ENCODE peak calls at places on chromosomes 5 and 9, in five cellular contexts. E, N, Y, H and U are unnamed samples.

GRCh38 chr5:139215176-139215975 is 17.2 kb upstream of the SIL1 start:
- DNase-seq in N (no peak), E (no peak), H (no peak), Y (no peak), U (no peak)

GRCh38 chr9:121725008-121725795 is 73.8 kb downstream of the DAB2IP start:
- DNase-seq in E (peak; percentile 73), H (no peak), Y (peak; percentile 90), N (no peak), U (no peak)

GRCh38 chr9:107710552-107710951 is 221.0 kb upstream of the KLF4 start:
- DNase-seq in Y (no peak), E (no peak), N (no peak), H (no peak), U (no peak)

GRCh38 chr5:177440211-177440989 is 6.2 kb upstream of the PRR7 start:
- DNase-seq in N (no peak), E (peak; percentile 45), Y (no peak), H (no peak), U (no peak)

GRCh38 chr5:153402550-153402949 is 87.9 kb upstream of the GRIA1 start:
- DNase-seq in Y (no peak), E (no peak), N (no peak), H (no peak), U (no peak)

GRCh38 chr5:10513501-10514442 is 50.1 kb upstream of the ANKRD33B start:
- DNase-seq in Y (no peak), N (no peak), E (no peak), H (no peak), U (no peak)

GRCh38 chr9:3824062-3824461 is 298.3 kb upstream of the RFX3 start:
- DNase-seq in N (no peak), H (no peak), Y (no peak), E (no peak), U (no peak)

GRCh38 chr5:1344975-1345838 is at the start of gene CLPTM1L:
- DNase-seq in H (peak; percentile 87), E (peak; percentile 88), Y (peak; percentile 82), N (peak; percentile 83), U (peak; percentile 74)

GRCh38 chr9:126329476-126330275 is 3.0 kb downstream of the MVB12B start:
- DNase-seq in H (no peak), Y (no peak), E (no peak), N (no peak), U (no peak)

GRCh38 chr9:137077758-137078693 is 709 bp downstream of the UAP1L1 start:
- DNase-seq in N (peak; percentile 31), H (no peak), E (no peak), Y (no peak), U (no peak)

GRCh38 chr5:64207978-64208377 is 42.3 kb downstream of the RNF180 start:
- DNase-seq in N (no peak), Y (no peak), E (no peak), H (no peak), U (no peak)

GRCh38 chr5:2805080-2805479 is 53.6 kb upstream of the IRX2 start:
- DNase-seq in Y (no peak), H (no peak), E (no peak), N (no peak), U (no peak)

GRCh38 chr9:28999806-29000205 is 1426.5 kb upstream of the C9orf72 start:
- DNase-seq in H (no peak), E (no peak), N (no peak), Y (no peak), U (no peak)
- TF ChIP-seq CTCF in H (no peak), E (no peak), N (no peak), Y (no peak), U (no peak)

DNA sequence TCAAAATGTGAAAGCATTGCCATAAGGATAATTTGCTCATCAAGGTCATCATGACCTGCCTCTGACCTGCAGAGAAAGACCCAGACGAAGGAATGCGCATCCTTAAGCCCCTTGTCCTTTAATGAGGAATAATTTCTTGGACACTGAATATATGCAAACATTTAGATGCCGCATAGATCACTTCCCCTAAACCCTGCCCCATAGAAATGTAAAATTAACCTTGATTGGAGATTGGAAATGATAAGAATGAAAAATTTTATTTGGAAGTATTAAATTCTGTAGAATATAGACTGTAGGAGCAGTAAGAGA is 233.1 kb downstream of the ARHGAP26 start:
- DNase-seq in H (no peak), Y (no peak), E (no peak), N (no peak), U (no peak)
- TF ChIP-seq CTCF in H (peak; percentile 2), Y (no peak), E (no peak), N (peak; percentile 24), U (no peak)

GRCh38 chr5:113806823-113807222 is 293.3 kb downstream of the YTHDC2 start:
- DNase-seq in N (no peak), E (no peak), H (peak; percentile 19), Y (no peak), U (no peak)

GRCh38 chr5:113807384-113808053 is 294.0 kb downstream of the YTHDC2 start:
- DNase-seq in E (no peak), N (no peak), H (peak; percentile 23), Y (no peak), U (no peak)

GRCh38 chr5:113804264-113804663 is 290.8 kb downstream of the YTHDC2 start:
- DNase-seq in E (no peak), Y (no peak), H (no peak), N (no peak), U (no peak)

GRCh38 chr5:113804943-113805342 is 291.4 kb downstream of the YTHDC2 start:
- DNase-seq in H (no peak), N (no peak), E (no peak), Y (no peak), U (no peak)

DNA sequence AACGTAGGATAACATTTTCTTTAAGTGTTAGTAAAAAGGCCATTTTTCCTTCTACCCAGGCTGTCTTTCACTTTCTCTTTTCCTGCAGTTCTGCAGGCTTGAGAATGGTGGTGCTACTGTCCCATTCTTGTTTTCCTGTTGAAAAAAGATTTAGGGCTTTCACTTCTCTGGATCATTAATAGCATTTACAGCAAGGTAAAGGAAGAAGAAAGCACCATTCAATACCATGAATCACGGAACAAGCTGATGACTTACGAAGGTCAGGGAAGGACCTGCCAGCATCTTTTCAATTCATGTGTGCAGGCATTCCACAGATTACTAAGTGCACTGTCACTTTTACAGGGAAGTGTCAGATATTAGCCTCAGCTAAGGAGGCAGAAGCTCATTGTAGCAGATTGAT is 292.8 kb downstream of the YTHDC2 start:
- DNase-seq in E (no peak), Y (no peak), N (no peak), H (no peak), U (no peak)
- TF ChIP-seq CTCF in E (peak; percentile 23), Y (no peak), N (no peak), H (peak; percentile 45), U (peak; percentile 69)

DNA sequence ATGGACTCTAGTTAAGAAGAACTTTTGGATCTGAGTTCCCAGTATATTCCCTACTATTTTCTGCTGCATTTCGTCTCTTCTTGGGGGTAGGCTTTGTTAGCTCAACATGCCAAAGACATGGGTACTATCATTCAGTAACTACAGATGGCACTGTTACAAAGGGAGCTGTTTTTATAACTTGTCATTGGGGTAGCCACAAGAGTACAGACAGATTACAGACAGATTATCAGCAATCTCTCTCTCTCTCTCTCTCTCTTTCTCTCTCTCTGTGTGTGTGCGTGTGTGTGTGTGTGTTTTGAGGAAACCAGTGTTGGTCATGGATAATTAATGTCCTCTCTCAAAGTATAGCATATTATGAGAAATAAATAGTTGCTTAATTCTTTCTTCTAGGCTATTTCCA is 116.1 kb downstream of the WDR70 start:
- DNase-seq in H (no peak), N (no peak), Y (no peak), E (no peak), U (no peak)
- TF ChIP-seq CTCF in H (no peak), N (no peak), Y (no peak), E (peak; percentile 7), U (no peak)

DNA sequence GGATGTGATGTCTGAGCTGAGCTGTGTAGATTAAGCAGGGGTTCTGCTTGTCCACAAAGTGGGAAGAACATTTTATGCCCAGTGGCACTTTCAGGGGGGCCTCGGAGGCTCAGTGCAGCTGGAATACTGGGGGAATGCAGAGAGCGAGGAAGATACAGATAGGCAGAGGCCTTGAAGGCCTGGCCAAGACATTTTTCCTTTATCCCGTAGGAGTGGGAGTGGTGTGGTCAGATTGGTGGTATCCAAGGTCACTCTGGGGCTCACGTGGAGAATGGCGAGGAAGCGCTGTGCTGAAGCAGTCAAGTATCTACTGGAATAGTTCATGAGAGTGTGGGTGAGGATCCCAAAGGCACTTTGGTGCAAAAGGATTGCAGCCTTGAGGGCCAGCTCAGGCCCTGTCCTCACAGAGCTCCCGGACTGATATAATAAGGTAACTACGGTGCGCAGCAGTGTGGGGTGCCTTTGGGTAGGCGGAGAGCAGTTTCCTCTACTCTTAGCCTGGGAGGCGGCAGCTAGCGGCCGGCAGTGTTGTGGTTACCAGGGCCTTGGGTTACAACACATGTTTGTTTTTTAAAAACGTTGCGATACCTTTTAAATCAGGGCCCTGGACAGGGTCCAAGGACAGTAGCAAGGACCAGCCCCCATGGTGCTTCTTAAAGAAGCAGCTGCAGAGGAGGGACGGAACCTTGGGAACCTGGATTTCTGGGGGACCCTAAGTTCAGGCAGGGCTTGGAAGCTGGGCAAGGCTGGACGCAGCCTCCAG is 10.8 kb upstream of the CCDC69 start:
- DNase-seq in N (peak; percentile 40), E (peak; percentile 90), Y (peak; percentile 75), H (no peak), U (no peak)
- TF ChIP-seq CTCF in N (no peak), E (no peak), Y (no peak), H (no peak), U (no peak)

GRCh38 chr5:175710361-175710760 is 52.5 kb downstream of the HRH2 start:
- DNase-seq in Y (peak; percentile 14), E (no peak), N (no peak), H (no peak), U (no peak)

GRCh38 chr5:175712313-175712680 is 54.4 kb downstream of the HRH2 start:
- DNase-seq in N (no peak), Y (peak; percentile 34), E (no peak), H (peak; percentile 24), U (no peak)

GRCh38 chr5:175712681-175713085 is 54.8 kb downstream of the HRH2 start:
- DNase-seq in E (no peak), H (no peak), N (no peak), Y (no peak), U (no peak)

GRCh38 chr5:175711472-175712312 is 53.8 kb downstream of the HRH2 start:
- DNase-seq in E (no peak), H (no peak), N (no peak), Y (peak; percentile 20), U (no peak)

DNA sequence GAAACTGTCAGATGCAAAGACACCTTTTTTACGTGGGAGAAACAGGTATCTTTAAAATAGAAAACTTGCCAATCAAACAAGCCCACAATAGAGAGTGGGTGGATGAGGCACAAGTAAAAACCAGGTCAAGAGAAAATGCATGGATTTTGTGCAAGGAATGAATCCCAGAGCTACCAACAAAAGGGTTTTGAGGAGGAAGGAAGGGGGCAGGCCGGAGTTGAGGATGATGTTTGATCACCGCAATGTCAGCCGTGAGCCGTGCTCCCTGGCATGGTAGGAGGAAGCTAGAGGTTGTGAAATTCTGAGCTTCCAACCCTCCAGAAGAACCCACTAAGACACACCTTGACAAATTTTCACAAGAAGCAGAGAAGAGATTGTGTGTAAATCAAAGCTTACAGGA is 53.2 kb downstream of the HRH2 start:
- DNase-seq in N (no peak), Y (peak; percentile 22), E (no peak), H (no peak), U (no peak)
- TF ChIP-seq CTCF in N (no peak), Y (no peak), E (no peak), H (no peak), U (no peak)